ENCODE peak calls at places on chromosomes 16 and 17, in six cellular contexts. Q is HCT116, X is K562, N is HepG2, G is H1, J is GM12878. S is an unnamed sample.
A peak's percentile ranks its signal among the peaks of the same experiment; 100 is the strongest.

GRCh38 chr17:7080445-7081041 is 492 bp upstream of the CLEC10A start:
- DNase-seq in Q (no peak), X (no peak), N (no peak), G (no peak), J (no peak), S (no peak)

GRCh38 chr16:14569213-14569612 is 60.8 kb downstream of the PARN start:
- DNase-seq in Q (no peak), X (peak; percentile 15), N (no peak), G (peak; percentile 29), J (no peak), S (no peak)

GRCh38 chr17:65559483-65559801 is 2.0 kb downstream of the AXIN2 start:
- DNase-seq in Q (no peak), X (no peak), N (no peak), G (no peak), J (no peak), S (no peak)

GRCh38 chr16:73385701-73386100 is 337.8 kb upstream of the ZFHX3 start:
- DNase-seq in Q (no peak), X (no peak), N (no peak), G (no peak), J (no peak), S (no peak)

GRCh38 chr16:4882261-4882632 is 35.0 kb downstream of the UBN1 start:
- DNase-seq in Q (no peak), X (peak; percentile 37), N (no peak), G (no peak), J (no peak), S (no peak)

GRCh38 chr16:10931977-10932632 is 10.2 kb downstream of the DEXI start:
- DNase-seq in Q (no peak), X (no peak), N (no peak), G (no peak), J (no peak), S (no peak)

GRCh38 chr17:4533522-4534502 is 21.4 kb downstream of the MYBBP1A start:
- DNase-seq in Q (no peak), X (peak; percentile 29), N (peak; percentile 38), G (no peak), J (no peak), S (no peak)

GRCh38 chr17:7213895-7214299 is 5.7 kb downstream of the DLG4 start:
- DNase-seq in Q (peak; percentile 72), X (peak; percentile 66), N (peak; percentile 86), G (peak; percentile 95), J (no peak), S (peak; percentile 97)

GRCh38 chr16:29710227-29711219 is 31.5 kb downstream of the QPRT start:
- DNase-seq in Q (peak; percentile 56), X (peak; percentile 37), N (peak; percentile 75), G (no peak), J (no peak), S (no peak)

GRCh38 chr17:79843475-79843916 is 4.3 kb upstream of the CBX4 start:
- DNase-seq in Q (no peak), X (no peak), N (no peak), G (peak; percentile 77), J (no peak), S (no peak)

GRCh38 chr17:6427284-6427781 is 7.6 kb downstream of the AIPL1 start:
- DNase-seq in Q (no peak), X (no peak), N (no peak), G (no peak), J (peak; percentile 23), S (no peak)

GRCh38 chr16:497258-497657 is 30.3 kb upstream of the CAPN15 start:
- DNase-seq in Q (no peak), X (no peak), N (no peak), G (no peak), J (no peak), S (no peak)

GRCh38 chr16:503150-504071 is 24.1 kb upstream of the CAPN15 start:
- DNase-seq in Q (no peak), X (no peak), N (no peak), G (no peak), J (no peak), S (no peak)

GRCh38 chr16:502179-502943 is 25.2 kb upstream of the CAPN15 start:
- DNase-seq in Q (no peak), X (no peak), N (peak; percentile 86), G (no peak), J (no peak), S (no peak)

GRCh38 chr16:499924-500323 is 27.6 kb upstream of the CAPN15 start:
- DNase-seq in Q (no peak), X (no peak), N (no peak), G (no peak), J (no peak), S (no peak)

DNA sequence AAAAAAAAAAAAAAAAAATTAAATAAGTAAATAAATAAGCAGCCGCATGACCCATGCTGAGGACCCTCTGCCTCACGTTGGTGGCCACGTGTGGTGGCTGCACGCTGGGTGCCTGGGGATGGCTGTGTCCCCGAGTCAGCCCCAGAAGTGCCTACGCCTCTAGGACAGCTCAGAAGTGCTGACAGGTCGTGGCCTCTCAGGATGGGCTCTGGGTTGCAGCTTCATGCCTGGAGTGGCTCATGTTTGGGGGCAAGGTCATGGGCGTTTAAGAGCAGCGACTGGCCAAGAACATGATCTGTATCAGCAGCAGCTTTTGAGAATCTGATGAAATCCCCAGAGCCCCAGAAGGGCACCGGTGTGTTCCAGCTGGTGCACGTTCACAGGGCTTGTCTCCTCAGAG is 26.8 kb upstream of the CAPN15 start:
- DNase-seq in Q (no peak), X (no peak), N (no peak), G (no peak), J (no peak), S (no peak)
- TF ChIP-seq ATF3 in Q (no peak), X (no peak), N (no peak), G (no peak), J (no peak), S (no peak)

GRCh38 chr17:27245230-27245696 is 48.7 kb upstream of the WSB1 start:
- DNase-seq in Q (peak; percentile 69), X (peak; percentile 87), N (peak; percentile 80), G (peak; percentile 73), J (peak; percentile 51), S (peak; percentile 81)
- TF ChIP-seq ATF3 in Q (no peak), X (no peak), N (no peak), G (no peak), J (no peak), S (no peak)

GRCh38 chr16:54929090-54930033 is 1.3 kb upstream of the IRX5 start:
- DNase-seq in Q (peak; percentile 87), X (peak; percentile 91), N (no peak), G (peak; percentile 100), J (peak; percentile 60), S (peak; percentile 100)

GRCh38 chr16:54928016-54928356 is 2.7 kb upstream of the IRX5 start:
- DNase-seq in Q (no peak), X (no peak), N (no peak), G (no peak), J (no peak), S (no peak)

GRCh38 chr16:54928421-54929089 is 2.1 kb upstream of the IRX5 start:
- DNase-seq in Q (no peak), X (peak; percentile 70), N (no peak), G (peak; percentile 55), J (no peak), S (no peak)

GRCh38 chr16:54926166-54926838 is 4.4 kb upstream of the IRX5 start:
- DNase-seq in Q (no peak), X (no peak), N (no peak), G (no peak), J (no peak), S (no peak)

DNA sequence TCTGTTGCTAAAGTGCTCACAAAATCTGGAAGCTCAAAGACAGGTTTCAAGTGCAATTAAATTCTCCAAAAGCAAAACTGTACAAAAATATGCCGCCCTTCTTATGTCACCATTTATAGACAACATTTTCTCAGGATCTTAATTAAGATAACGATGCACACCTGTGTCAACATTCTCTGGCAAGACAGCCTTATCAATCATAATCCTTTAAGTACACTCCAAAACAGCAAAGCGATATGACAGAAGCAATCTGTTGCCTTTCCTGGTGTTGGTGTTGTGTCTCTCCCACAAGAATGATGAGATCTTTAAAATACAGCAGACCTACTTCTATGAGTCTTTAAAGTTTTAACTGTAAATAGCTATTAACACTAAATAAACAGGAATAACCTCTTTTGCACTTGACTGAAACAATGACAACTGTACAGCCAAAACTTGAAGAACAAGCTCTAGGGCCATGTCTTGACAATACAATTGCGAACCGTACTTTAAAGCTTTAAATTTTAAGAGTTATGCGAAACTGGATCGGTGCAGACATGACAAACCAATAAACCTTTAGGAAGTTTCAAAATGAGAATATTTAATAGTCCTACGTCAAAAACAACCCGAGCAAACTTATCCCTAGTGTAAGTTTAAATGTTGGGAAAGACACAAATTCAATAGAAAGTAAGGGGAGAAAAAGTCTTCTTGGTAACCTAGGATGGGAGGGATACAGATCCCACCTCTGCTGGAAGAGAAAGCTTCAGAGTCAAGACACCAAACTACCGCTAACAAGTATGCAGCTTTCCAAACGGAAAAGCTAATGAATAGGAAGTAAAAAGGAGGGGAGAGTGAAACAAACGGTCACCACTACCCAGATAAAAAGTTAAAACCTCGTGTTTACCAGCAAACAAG is 3.3 kb upstream of the IRX5 start:
- DNase-seq in Q (no peak), X (peak; percentile 22), N (no peak), G (no peak), J (no peak), S (no peak)
- TF ChIP-seq ATF3 in Q (no peak), X (no peak), N (no peak), G (no peak), J (no peak), S (no peak)

GRCh38 chr16:77788196-77789084 is at the start of gene VAT1L:
- DNase-seq in Q (no peak), X (no peak), N (no peak), G (peak; percentile 85), J (no peak), S (peak; percentile 59)
- TF ChIP-seq ATF3 in Q (no peak), X (no peak), N (no peak), G (no peak), J (no peak), S (no peak)

DNA sequence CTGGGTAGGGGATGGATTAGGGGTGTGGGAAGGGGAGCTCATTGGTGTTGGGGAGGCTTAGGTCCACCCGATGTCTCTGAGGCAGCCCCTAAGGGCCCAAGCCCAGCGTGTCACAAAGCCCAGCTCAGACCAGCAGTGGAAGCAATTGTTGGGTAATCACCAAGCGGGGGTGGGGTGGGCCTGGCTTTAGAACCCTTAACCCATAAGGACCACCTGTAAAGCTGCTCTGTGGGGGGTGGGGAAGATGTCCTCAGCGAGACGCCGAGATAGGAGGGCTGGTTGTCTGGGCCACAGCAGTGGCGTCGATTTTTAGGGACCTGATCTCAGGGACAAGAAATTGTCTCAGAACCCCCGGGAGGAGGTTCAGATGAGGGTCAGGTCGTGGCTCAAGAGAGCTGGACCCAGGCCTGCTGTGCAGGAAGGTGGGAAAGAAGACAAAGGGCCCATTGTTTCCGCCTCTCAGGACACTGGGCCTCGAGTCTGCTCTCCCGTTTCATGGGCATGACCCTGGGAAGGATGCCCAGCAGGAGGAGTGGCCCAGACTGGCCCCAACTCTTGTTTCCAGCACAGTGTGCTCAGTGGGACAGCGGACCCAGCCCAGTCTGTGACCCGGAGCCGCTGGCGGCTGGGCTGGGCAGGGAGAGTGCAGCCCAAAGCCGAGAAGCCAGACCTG is 15.9 kb downstream of the ST6GALNAC2 start:
- DNase-seq in Q (no peak), X (no peak), N (peak; percentile 92), G (no peak), J (no peak), S (no peak)
- TF ChIP-seq ATF3 in Q (no peak), X (no peak), N (peak; percentile 11), G (no peak), J (no peak), S (no peak)

DNA sequence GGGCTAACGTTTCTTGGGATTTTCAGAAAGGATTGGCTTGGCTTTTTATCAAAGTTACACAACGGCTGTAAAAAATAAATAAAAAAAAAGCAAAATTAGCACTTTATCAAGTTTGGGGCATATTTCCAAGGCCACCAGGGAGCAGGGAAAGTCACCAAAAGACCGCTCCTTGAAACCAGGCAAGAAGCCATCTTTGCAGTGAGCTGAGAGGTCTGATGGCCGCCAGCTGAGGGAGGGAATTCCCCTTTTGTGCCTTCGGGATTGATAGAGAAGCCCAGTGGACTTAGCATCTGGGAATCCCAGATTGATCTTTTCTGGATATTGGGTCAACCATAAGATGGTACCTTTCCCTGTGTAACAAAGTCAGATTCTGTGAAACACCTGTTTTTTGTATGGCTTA is 192.2 kb downstream of the WWOX start:
- DNase-seq in Q (no peak), X (no peak), N (no peak), G (no peak), J (no peak), S (no peak)
- TF ChIP-seq ATF3 in Q (no peak), X (no peak), N (no peak), G (no peak), J (no peak), S (no peak)